ENCODE peak calls at places on chromosomes 4 and X, in nine cellular contexts. M is GM04504; C is activated naive CD8-positive, alpha-beta T cell treated with anti-CD3 and anti-CD28 coated beads, Interleukin-2, amount 50 U/mL, for 16 hours; Z is lung microvascular endothelial cell; D is AG08396; I is stimulated activated CD4-positive, alpha-beta T cell treated with anti-CD3 and anti-CD28 coated beads, Interleukin-15, amount 100 ng/mL, for 24 hours; Y is BE2C; Q is right cardiac atrium; A is EH. E is an unnamed sample.

GRCh38 chr4:40241026-40241425 is 44.2 kb downstream of the RHOH start:
- DNase-seq in D (no peak), Q (no peak), Y (no peak), C (no peak), I (no peak), A (no peak), Z (no peak), M (no peak), E (no peak)

GRCh38 chrX:8813036-8813435 is 11.9 kb upstream of the FAM9A start:
- DNase-seq in I (no peak), Z (no peak), Y (no peak), Q (no peak), M (no peak), D (no peak), C (no peak), A (no peak), E (no peak)

GRCh38 chr4:52371861-52372260 is 287.2 kb downstream of the USP46 start:
- DNase-seq in I (no peak), Z (no peak), Q (no peak), M (no peak), D (no peak), Y (no peak), C (no peak), A (no peak), E (no peak)

GRCh38 chr4:40321671-40322131 is 13.4 kb upstream of the CHRNA9 start:
- DNase-seq in Q (no peak), Y (no peak), M (no peak), A (peak), C (no peak), I (no peak), Z (peak), D (no peak), E (peak)

GRCh38 chr4:94669672-94670664 is 87.8 kb upstream of the BMPR1B start:
- DNase-seq in C (no peak), I (no peak), A (no peak), D (no peak), Y (no peak), Z (peak), Q (no peak), M (no peak), E (no peak)

GRCh38 chr4:113951263-113951662 is 28.2 kb downstream of the ARSJ start:
- DNase-seq in Z (peak), I (no peak), M (no peak), A (peak), Q (peak), D (no peak), C (no peak), Y (no peak), E (peak)

GRCh38 chr4:147289181-147289580 is 191.7 kb upstream of the EDNRA start:
- DNase-seq in D (no peak), Q (no peak), Y (no peak), M (no peak), Z (no peak), I (no peak), C (no peak), A (no peak), E (no peak)

GRCh38 chrX:17214962-17215361 is 160.0 kb upstream of the NHS start:
- DNase-seq in D (no peak), C (no peak), Z (no peak), I (no peak), Q (no peak), M (no peak), A (peak), Y (no peak), E (no peak)

GRCh38 chrX:154028502-154029184 is 8.9 kb upstream of the IRAK1 start:
- DNase-seq in A (no peak), I (no peak), C (no peak), M (no peak), Z (no peak), Q (no peak), Y (no peak), D (no peak), E (no peak)